ENCODE peak calls at places on chromosome 6, in six cellular contexts. One of them, this sample, is unnamed.

GRCh38 chr6:146785001-146785585 is 186.3 kb downstream of the ADGB start:
- DNase-seq in heart left ventricle: no peak
- DNase-seq in breast epithelium: no peak
- DNase-seq in stomach: no peak
- DNase-seq in NB4: peak
- DNase-seq in transverse colon: no peak
- DNase-seq in this sample: peak

GRCh38 chr6:166738778-166739654 is 112.0 kb upstream of the RPS6KA2 start:
- DNase-seq in heart left ventricle: no peak
- DNase-seq in breast epithelium: no peak
- DNase-seq in stomach: no peak
- DNase-seq in NB4: no peak
- DNase-seq in transverse colon: no peak
- DNase-seq in this sample: no peak

GRCh38 chr6:79686698-79687309 is 55.7 kb downstream of the SH3BGRL2 start:
- DNase-seq in heart left ventricle: no peak
- DNase-seq in breast epithelium: no peak
- DNase-seq in stomach: no peak
- DNase-seq in NB4: no peak
- DNase-seq in transverse colon: peak
- DNase-seq in this sample: no peak

GRCh38 chr6:128098000-128098581 is 197.2 kb upstream of the THEMIS start:
- DNase-seq in heart left ventricle: no peak
- DNase-seq in breast epithelium: no peak
- DNase-seq in stomach: no peak
- DNase-seq in NB4: no peak
- DNase-seq in transverse colon: no peak
- DNase-seq in this sample: no peak

GRCh38 chr6:36676142-36677058 is 2.1 kb upstream of the CDKN1A start:
- DNase-seq in heart left ventricle: no peak
- DNase-seq in breast epithelium: no peak
- DNase-seq in stomach: no peak
- DNase-seq in NB4: no peak
- DNase-seq in transverse colon: no peak
- DNase-seq in this sample: peak

GRCh38 chr6:3999800-4000661 is 78.9 kb downstream of the FAM217A start:
- DNase-seq in heart left ventricle: no peak
- DNase-seq in breast epithelium: no peak
- DNase-seq in stomach: no peak
- DNase-seq in NB4: no peak
- DNase-seq in transverse colon: no peak
- DNase-seq in this sample: no peak

GRCh38 chr6:113954653-113955052 is 16.3 kb downstream of the HDAC2 start:
- DNase-seq in heart left ventricle: no peak
- DNase-seq in breast epithelium: no peak
- DNase-seq in stomach: no peak
- DNase-seq in NB4: no peak
- DNase-seq in transverse colon: no peak
- DNase-seq in this sample: no peak

GRCh38 chr6:63514488-63515173 is 57.6 kb upstream of the LOC128125822 start:
- DNase-seq in heart left ventricle: no peak
- DNase-seq in breast epithelium: no peak
- DNase-seq in stomach: no peak
- DNase-seq in NB4: no peak
- DNase-seq in transverse colon: no peak
- DNase-seq in this sample: no peak

GRCh38 chr6:1796706-1797529 is 187.2 kb downstream of the FOXC1 start:
- DNase-seq in heart left ventricle: no peak
- DNase-seq in breast epithelium: no peak
- DNase-seq in stomach: no peak
- DNase-seq in NB4: no peak
- DNase-seq in transverse colon: peak
- DNase-seq in this sample: no peak

GRCh38 chr6:43265564-43265963 is 22.3 kb downstream of the TTBK1 start:
- DNase-seq in heart left ventricle: no peak
- DNase-seq in breast epithelium: no peak
- DNase-seq in stomach: no peak
- DNase-seq in NB4: no peak
- DNase-seq in transverse colon: no peak
- DNase-seq in this sample: no peak
- TF ChIP-seq POLR2A in heart left ventricle: no peak
- TF ChIP-seq POLR2A in breast epithelium: no peak
- TF ChIP-seq POLR2A in stomach: no peak
- TF ChIP-seq POLR2A in NB4: no peak
- TF ChIP-seq POLR2A in transverse colon: no peak
- TF ChIP-seq POLR2A in this sample: no peak

DNA sequence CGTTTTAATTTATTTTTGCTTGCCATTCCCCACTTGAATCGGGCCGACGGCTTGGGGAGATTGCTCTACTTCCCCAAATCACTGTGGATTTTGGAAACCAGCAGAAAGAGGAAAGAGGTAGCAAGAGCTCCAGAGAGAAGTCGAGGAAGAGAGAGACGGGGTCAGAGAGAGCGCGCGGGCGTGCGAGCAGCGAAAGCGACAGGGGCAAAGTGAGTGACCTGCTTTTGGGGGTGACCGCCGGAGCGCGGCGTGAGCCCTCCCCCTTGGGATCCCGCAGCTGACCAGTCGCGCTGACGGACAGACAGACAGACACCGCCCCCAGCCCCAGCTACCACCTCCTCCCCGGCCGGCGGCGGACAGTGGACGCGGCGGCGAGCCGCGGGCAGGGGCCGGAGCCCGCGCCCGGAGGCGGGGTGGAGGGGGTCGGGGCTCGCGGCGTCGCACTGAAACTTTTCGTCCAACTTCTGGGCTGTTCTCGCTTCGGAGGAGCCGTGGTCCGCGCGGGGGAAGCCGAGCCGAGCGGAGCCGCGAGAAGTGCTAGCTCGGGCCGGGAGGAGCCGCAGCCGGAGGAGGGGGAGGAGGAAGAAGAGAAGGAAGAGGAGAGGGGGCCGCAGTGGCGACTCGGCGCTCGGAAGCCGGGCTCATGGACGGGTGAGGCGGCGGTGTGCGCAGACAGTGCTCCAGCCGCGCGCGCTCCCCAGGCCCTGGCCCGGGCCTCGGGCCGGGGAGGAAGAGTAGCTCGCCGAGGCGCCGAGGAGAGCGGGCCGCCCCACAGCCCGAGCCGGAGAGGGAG is 602 bp downstream of the VEGFA start:
- DNase-seq in heart left ventricle: peak
- DNase-seq in breast epithelium: peak
- DNase-seq in stomach: peak
- DNase-seq in NB4: peak
- DNase-seq in transverse colon: peak
- DNase-seq in this sample: peak
- TF ChIP-seq POLR2A in heart left ventricle: peak
- TF ChIP-seq POLR2A in breast epithelium: no peak
- TF ChIP-seq POLR2A in stomach: no peak
- TF ChIP-seq POLR2A in NB4: no peak
- TF ChIP-seq POLR2A in transverse colon: peak
- TF ChIP-seq POLR2A in this sample: peak

GRCh38 chr6:46129634-46130505 is at the start of gene ENPP4:
- DNase-seq in heart left ventricle: peak
- DNase-seq in breast epithelium: peak
- DNase-seq in stomach: peak
- DNase-seq in NB4: peak
- DNase-seq in transverse colon: peak
- DNase-seq in this sample: peak
- TF ChIP-seq POLR2A in heart left ventricle: peak
- TF ChIP-seq POLR2A in breast epithelium: peak
- TF ChIP-seq POLR2A in stomach: no peak
- TF ChIP-seq POLR2A in NB4: no peak
- TF ChIP-seq POLR2A in transverse colon: peak
- TF ChIP-seq POLR2A in this sample: peak

DNA sequence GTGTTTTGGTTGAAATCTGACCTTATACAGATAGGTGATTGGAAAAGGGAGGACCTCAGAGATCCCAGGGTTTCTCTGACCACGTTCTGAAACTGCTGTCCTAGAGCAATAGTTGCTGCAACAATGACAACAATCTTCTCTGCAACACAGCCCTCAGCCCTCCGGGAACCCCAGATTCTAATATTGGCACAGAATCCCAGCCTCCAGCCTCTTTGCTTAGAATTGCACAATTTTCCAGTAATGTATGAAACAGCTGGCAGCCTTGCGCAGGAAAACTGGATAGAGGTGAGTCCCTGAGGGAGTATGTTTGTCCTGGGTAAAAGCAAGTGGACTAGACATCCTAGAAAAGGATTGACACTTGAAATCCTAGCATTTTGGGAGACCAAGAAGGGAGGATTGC is 30.4 kb upstream of the PNRC1 start:
- DNase-seq in heart left ventricle: no peak
- DNase-seq in breast epithelium: peak
- DNase-seq in stomach: no peak
- DNase-seq in NB4: no peak
- DNase-seq in transverse colon: peak
- DNase-seq in this sample: no peak
- TF ChIP-seq POLR2A in heart left ventricle: no peak
- TF ChIP-seq POLR2A in breast epithelium: no peak
- TF ChIP-seq POLR2A in stomach: no peak
- TF ChIP-seq POLR2A in NB4: no peak
- TF ChIP-seq POLR2A in transverse colon: no peak
- TF ChIP-seq POLR2A in this sample: no peak

GRCh38 chr6:22952076-22952475 is 382.7 kb downstream of the HDGFL1 start:
- DNase-seq in heart left ventricle: no peak
- DNase-seq in breast epithelium: no peak
- DNase-seq in stomach: no peak
- DNase-seq in NB4: no peak
- DNase-seq in transverse colon: no peak
- DNase-seq in this sample: no peak
- TF ChIP-seq POLR2A in heart left ventricle: no peak
- TF ChIP-seq POLR2A in breast epithelium: no peak
- TF ChIP-seq POLR2A in stomach: no peak
- TF ChIP-seq POLR2A in NB4: no peak
- TF ChIP-seq POLR2A in transverse colon: no peak
- TF ChIP-seq POLR2A in this sample: no peak

GRCh38 chr6:43639984-43640800 is 4.6 kb downstream of the MAD2L1BP start:
- DNase-seq in heart left ventricle: no peak
- DNase-seq in breast epithelium: no peak
- DNase-seq in stomach: no peak
- DNase-seq in NB4: peak
- DNase-seq in transverse colon: no peak
- DNase-seq in this sample: no peak

GRCh38 chr6:43636312-43636667 is 650 bp downstream of the MAD2L1BP start:
- DNase-seq in heart left ventricle: no peak
- DNase-seq in breast epithelium: no peak
- DNase-seq in stomach: no peak
- DNase-seq in NB4: peak
- DNase-seq in transverse colon: no peak
- DNase-seq in this sample: no peak

GRCh38 chr6:43630980-43631619 is 2.0 kb upstream of the GTPBP2 start:
- DNase-seq in heart left ventricle: no peak
- DNase-seq in breast epithelium: no peak
- DNase-seq in stomach: no peak
- DNase-seq in NB4: peak
- DNase-seq in transverse colon: no peak
- DNase-seq in this sample: peak

GRCh38 chr6:43634702-43635303 is 837 bp upstream of the MAD2L1BP start:
- DNase-seq in heart left ventricle: no peak
- DNase-seq in breast epithelium: no peak
- DNase-seq in stomach: no peak
- DNase-seq in NB4: no peak
- DNase-seq in transverse colon: no peak
- DNase-seq in this sample: no peak

GRCh38 chr6:43635387-43636311 is at the start of gene MAD2L1BP:
- DNase-seq in heart left ventricle: peak
- DNase-seq in breast epithelium: peak
- DNase-seq in stomach: peak
- DNase-seq in NB4: peak
- DNase-seq in transverse colon: peak
- DNase-seq in this sample: peak
- TF ChIP-seq POLR2A in heart left ventricle: peak
- TF ChIP-seq POLR2A in breast epithelium: peak
- TF ChIP-seq POLR2A in stomach: no peak
- TF ChIP-seq POLR2A in NB4: peak
- TF ChIP-seq POLR2A in transverse colon: peak
- TF ChIP-seq POLR2A in this sample: peak

DNA sequence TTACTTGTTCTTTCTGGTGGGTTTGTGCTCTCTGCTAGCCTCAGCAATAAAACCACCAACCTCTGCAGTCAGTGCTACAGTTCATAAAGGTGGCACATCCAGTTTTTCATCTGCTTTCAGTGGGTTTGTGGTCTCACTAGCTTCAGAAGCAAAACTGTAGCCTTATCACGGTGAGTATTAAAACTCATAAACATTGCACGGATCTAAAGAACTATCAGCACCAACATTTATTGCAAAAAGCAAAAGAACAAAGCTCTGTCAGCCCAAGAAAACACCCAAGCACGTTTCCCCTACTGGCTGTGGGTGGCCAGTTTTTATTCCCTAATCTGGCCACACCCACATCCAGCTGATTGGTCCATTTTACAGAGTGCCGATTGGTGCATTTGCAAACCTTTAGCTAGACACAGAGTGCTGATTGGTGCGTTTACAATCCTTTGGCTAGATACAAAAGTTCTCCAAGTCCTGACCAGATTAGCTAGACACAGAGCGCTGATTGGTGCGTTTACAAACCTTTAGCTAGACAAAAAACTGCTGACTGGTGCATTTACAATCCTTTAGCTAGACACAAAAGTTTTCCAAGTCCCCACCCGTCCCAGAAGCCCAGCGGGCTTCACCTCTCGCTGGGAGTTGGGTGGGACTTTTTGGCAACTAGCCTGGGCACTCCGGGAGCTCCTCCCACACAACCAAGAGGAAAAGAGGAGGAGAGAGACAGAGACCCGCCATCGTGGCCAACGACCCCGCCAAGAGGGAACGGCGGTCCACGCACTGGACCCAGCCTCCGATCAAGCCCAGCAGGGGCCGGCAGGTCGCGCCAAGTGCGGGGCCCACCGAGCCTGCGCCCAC is 3.3 kb upstream of the TMEM14C start:
- DNase-seq in heart left ventricle: peak
- DNase-seq in breast epithelium: no peak
- DNase-seq in stomach: no peak
- DNase-seq in NB4: peak
- DNase-seq in transverse colon: peak
- DNase-seq in this sample: peak
- TF ChIP-seq POLR2A in heart left ventricle: no peak
- TF ChIP-seq POLR2A in breast epithelium: no peak
- TF ChIP-seq POLR2A in stomach: no peak
- TF ChIP-seq POLR2A in NB4: no peak
- TF ChIP-seq POLR2A in transverse colon: no peak
- TF ChIP-seq POLR2A in this sample: no peak

GRCh38 chr6:95648636-95649035 is 71.3 kb downstream of the MANEA start:
- DNase-seq in heart left ventricle: no peak
- DNase-seq in breast epithelium: no peak
- DNase-seq in stomach: no peak
- DNase-seq in NB4: peak
- DNase-seq in transverse colon: no peak
- DNase-seq in this sample: no peak

GRCh38 chr6:95654176-95654575 is 76.8 kb downstream of the MANEA start:
- DNase-seq in heart left ventricle: no peak
- DNase-seq in breast epithelium: no peak
- DNase-seq in stomach: no peak
- DNase-seq in NB4: no peak
- DNase-seq in transverse colon: no peak
- DNase-seq in this sample: no peak

DNA sequence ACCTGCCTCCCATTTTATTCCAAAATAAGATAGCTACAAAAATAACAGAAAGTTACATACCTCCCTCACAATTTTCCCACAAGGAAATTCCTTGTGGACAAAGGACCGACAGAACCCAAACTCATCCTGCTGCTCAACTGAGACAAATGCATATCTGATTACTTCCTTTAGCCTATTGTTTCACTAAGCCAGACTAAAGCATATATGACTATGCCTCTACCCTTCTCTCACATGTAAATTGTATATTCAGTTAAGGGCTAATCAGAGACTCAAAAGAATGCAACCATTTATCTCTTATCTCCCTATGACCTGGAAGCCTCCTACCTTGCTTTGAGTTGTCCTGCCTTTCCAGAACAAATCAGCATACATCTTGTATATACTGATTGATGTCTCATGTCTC is 72.1 kb downstream of the MANEA start:
- DNase-seq in heart left ventricle: no peak
- DNase-seq in breast epithelium: no peak
- DNase-seq in stomach: no peak
- DNase-seq in NB4: no peak
- DNase-seq in transverse colon: no peak
- DNase-seq in this sample: no peak
- TF ChIP-seq POLR2A in heart left ventricle: no peak
- TF ChIP-seq POLR2A in breast epithelium: no peak
- TF ChIP-seq POLR2A in stomach: no peak
- TF ChIP-seq POLR2A in NB4: no peak
- TF ChIP-seq POLR2A in transverse colon: no peak
- TF ChIP-seq POLR2A in this sample: no peak

This sample was measured in erythroblast.